ENCODE peak calls at places on chromosomes 4 and X, in four cellular contexts. One of them, this sample, is unnamed.

GRCh38 chr4:75142850-75143249 is 209.9 kb downstream of the PARM1 start:
- DNase-seq in heart left ventricle: no peak
- DNase-seq in GM23338: no peak
- DNase-seq in lower lobe of right lung: no peak
- DNase-seq in this sample: no peak

GRCh38 chrX:136933617-136934145 is 53.2 kb upstream of the RBMX start:
- DNase-seq in heart left ventricle: no peak
- DNase-seq in GM23338: no peak
- DNase-seq in lower lobe of right lung: no peak
- DNase-seq in this sample: no peak

GRCh38 chrX:70754169-70754843 is 154.2 kb downstream of the TEX11 start:
- DNase-seq in heart left ventricle: no peak
- DNase-seq in GM23338: no peak
- DNase-seq in lower lobe of right lung: no peak
- DNase-seq in this sample: no peak

GRCh38 chr4:88573286-88573994 is 18.8 kb upstream of the HERC3 start:
- DNase-seq in heart left ventricle: no peak
- DNase-seq in GM23338: no peak
- DNase-seq in lower lobe of right lung: no peak
- DNase-seq in this sample: no peak

GRCh38 chr4:185238261-185238681 is 28.9 kb downstream of the SNX25 start:
- DNase-seq in heart left ventricle: no peak
- DNase-seq in GM23338: no peak
- DNase-seq in lower lobe of right lung: no peak
- DNase-seq in this sample: no peak

GRCh38 chrX:17075004-17075403 is 128.5 kb downstream of the REPS2 start:
- DNase-seq in heart left ventricle: no peak
- DNase-seq in GM23338: no peak
- DNase-seq in lower lobe of right lung: no peak
- DNase-seq in this sample: no peak

GRCh38 chrX:8868070-8868795 is 67.0 kb upstream of the FAM9A start:
- DNase-seq in heart left ventricle: no peak
- DNase-seq in GM23338: no peak
- DNase-seq in lower lobe of right lung: no peak
- DNase-seq in this sample: no peak

GRCh38 chr4:23923141-23923540 is 33.3 kb upstream of the PPARGC1A start:
- DNase-seq in heart left ventricle: no peak
- DNase-seq in GM23338: no peak
- DNase-seq in lower lobe of right lung: no peak
- DNase-seq in this sample: no peak

GRCh38 chr4:8274772-8275241 is 5.3 kb downstream of the HTRA3 start:
- DNase-seq in heart left ventricle: peak; percentile 86
- DNase-seq in GM23338: no peak
- DNase-seq in lower lobe of right lung: peak; percentile 60
- DNase-seq in this sample: peak; percentile 78

GRCh38 chr4:140863187-140863586 is 107.0 kb upstream of the TBC1D9 start:
- DNase-seq in heart left ventricle: no peak
- DNase-seq in GM23338: no peak
- DNase-seq in lower lobe of right lung: no peak
- DNase-seq in this sample: no peak

GRCh38 chrX:70970482-70970999 is 39.6 kb upstream of the SLC7A3 start:
- DNase-seq in heart left ventricle: no peak
- DNase-seq in GM23338: peak; percentile 42
- DNase-seq in lower lobe of right lung: no peak
- DNase-seq in this sample: no peak

GRCh38 chr4:99853993-99854392 is 37.4 kb downstream of the DAPP1 start:
- DNase-seq in heart left ventricle: no peak
- DNase-seq in GM23338: no peak
- DNase-seq in lower lobe of right lung: no peak
- DNase-seq in this sample: no peak

GRCh38 chrX:109863811-109864210 is 130.8 kb upstream of the ACSL4 start:
- DNase-seq in heart left ventricle: no peak
- DNase-seq in GM23338: no peak
- DNase-seq in lower lobe of right lung: no peak
- DNase-seq in this sample: no peak

GRCh38 chr4:97215426-97215825 is 927.9 kb downstream of the STPG2 start:
- DNase-seq in heart left ventricle: no peak
- DNase-seq in GM23338: no peak
- DNase-seq in lower lobe of right lung: no peak
- DNase-seq in this sample: no peak

GRCh38 chrX:77572322-77572721 is 125.1 kb downstream of the FGF16 start:
- DNase-seq in heart left ventricle: no peak
- DNase-seq in GM23338: no peak
- DNase-seq in lower lobe of right lung: no peak
- DNase-seq in this sample: no peak

GRCh38 chr4:35918491-35918977 is 325.8 kb downstream of the ARAP2 start:
- DNase-seq in heart left ventricle: no peak
- DNase-seq in GM23338: peak; percentile 40
- DNase-seq in lower lobe of right lung: no peak
- DNase-seq in this sample: no peak

GRCh38 chrX:22041931-22042530 is 9.9 kb downstream of the PHEX start:
- DNase-seq in heart left ventricle: no peak
- DNase-seq in GM23338: no peak
- DNase-seq in lower lobe of right lung: no peak
- DNase-seq in this sample: peak; percentile 14

GRCh38 chrX:150544222-150544787 is 24.1 kb upstream of the MTM1 start:
- DNase-seq in heart left ventricle: no peak
- DNase-seq in GM23338: peak; percentile 65
- DNase-seq in lower lobe of right lung: no peak
- DNase-seq in this sample: no peak

GRCh38 chr4:71774136-71774535 is 9.7 kb downstream of the GC start:
- DNase-seq in heart left ventricle: no peak
- DNase-seq in GM23338: no peak
- DNase-seq in lower lobe of right lung: no peak
- DNase-seq in this sample: no peak

GRCh38 chr4:153684182-153685073 is at the start of gene TLR2:
- DNase-seq in heart left ventricle: peak; percentile 70
- DNase-seq in GM23338: peak; percentile 80
- DNase-seq in lower lobe of right lung: peak; percentile 93
- DNase-seq in this sample: peak; percentile 75

GRCh38 chr4:111274060-111274459 is 651.2 kb upstream of the PITX2 start:
- DNase-seq in heart left ventricle: no peak
- DNase-seq in GM23338: no peak
- DNase-seq in lower lobe of right lung: no peak
- DNase-seq in this sample: no peak

GRCh38 chr4:184648220-184649025 is 824 bp downstream of the CASP3 start:
- DNase-seq in heart left ventricle: peak; percentile 80
- DNase-seq in GM23338: peak; percentile 54
- DNase-seq in lower lobe of right lung: peak; percentile 79
- DNase-seq in this sample: peak; percentile 66

GRCh38 chr4:155509619-155510018 is 132.9 kb upstream of the MAP9 start:
- DNase-seq in heart left ventricle: no peak
- DNase-seq in GM23338: no peak
- DNase-seq in lower lobe of right lung: no peak
- DNase-seq in this sample: no peak

GRCh38 chrX:13721819-13722527 is 12.4 kb downstream of the TRAPPC2 start:
- DNase-seq in heart left ventricle: no peak
- DNase-seq in GM23338: no peak
- DNase-seq in lower lobe of right lung: no peak
- DNase-seq in this sample: peak; percentile 14

GRCh38 chrX:129115104-129115503 is 408.2 kb downstream of the SMARCA1 start:
- DNase-seq in heart left ventricle: no peak
- DNase-seq in GM23338: peak; percentile 82
- DNase-seq in lower lobe of right lung: no peak
- DNase-seq in this sample: peak; percentile 1

GRCh38 chrX:74395556-74395955 is 25.7 kb upstream of the SLC16A2 start:
- DNase-seq in heart left ventricle: no peak
- DNase-seq in GM23338: no peak
- DNase-seq in lower lobe of right lung: no peak
- DNase-seq in this sample: no peak

GRCh38 chr4:138217567-138217966 is 24.6 kb downstream of the SLC7A11 start:
- DNase-seq in heart left ventricle: no peak
- DNase-seq in GM23338: peak; percentile 49
- DNase-seq in lower lobe of right lung: no peak
- DNase-seq in this sample: no peak

GRCh38 chrX:76555816-76556215 is 128.3 kb downstream of the MAGEE1 start:
- DNase-seq in heart left ventricle: no peak
- DNase-seq in GM23338: peak; percentile 70
- DNase-seq in lower lobe of right lung: no peak
- DNase-seq in this sample: no peak

GRCh38 chrX:34218063-34218462 is 85.9 kb upstream of the FAM47A start:
- DNase-seq in heart left ventricle: no peak
- DNase-seq in GM23338: no peak
- DNase-seq in lower lobe of right lung: no peak
- DNase-seq in this sample: no peak

GRCh38 chr4:3529363-3529762 is 2.9 kb downstream of the LRPAP1 start:
- DNase-seq in heart left ventricle: no peak
- DNase-seq in GM23338: no peak
- DNase-seq in lower lobe of right lung: peak; percentile 81
- DNase-seq in this sample: no peak

GRCh38 chr4:66404149-66404548 is 733.9 kb upstream of the EPHA5 start:
- DNase-seq in heart left ventricle: no peak
- DNase-seq in GM23338: no peak
- DNase-seq in lower lobe of right lung: no peak
- DNase-seq in this sample: no peak

GRCh38 chr4:116180056-116180690 is 905.2 kb downstream of the TRAM1L1 start:
- DNase-seq in heart left ventricle: no peak
- DNase-seq in GM23338: peak; percentile 29
- DNase-seq in lower lobe of right lung: no peak
- DNase-seq in this sample: no peak

GRCh38 chrX:28591542-28591941 is 4.3 kb downstream of the IL1RAPL1 start:
- DNase-seq in heart left ventricle: no peak
- DNase-seq in GM23338: no peak
- DNase-seq in lower lobe of right lung: no peak
- DNase-seq in this sample: no peak

DNA sequence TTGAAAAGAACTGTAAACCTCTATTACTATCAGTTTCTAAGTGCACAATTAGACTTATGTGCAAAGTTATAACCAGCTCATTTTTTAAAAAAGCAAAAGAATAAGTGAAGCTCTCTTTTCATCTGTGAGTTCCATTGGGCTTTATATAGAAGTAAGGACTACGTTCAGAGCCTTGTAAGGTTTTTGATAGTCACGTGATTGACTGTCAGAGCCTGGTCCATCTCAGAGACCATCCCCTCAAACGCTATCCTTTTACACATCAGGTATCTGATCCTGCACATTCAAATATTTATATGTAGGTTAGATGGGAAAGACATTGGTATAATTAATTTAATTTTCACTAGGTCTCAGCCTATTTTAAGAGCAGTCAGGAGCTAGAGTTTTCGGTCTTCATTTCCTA is 279.3 kb downstream of the INPP4B start:
- DNase-seq in heart left ventricle: no peak
- DNase-seq in GM23338: no peak
- DNase-seq in lower lobe of right lung: no peak
- DNase-seq in this sample: no peak
- H3K27ac ChIP-seq in heart left ventricle: no peak overlapping the region
- H3K27ac ChIP-seq in GM23338: no peak overlapping the region
- H3K27ac ChIP-seq in lower lobe of right lung: no peak overlapping the region
- H3K27ac ChIP-seq in this sample: no peak overlapping the region

DNA sequence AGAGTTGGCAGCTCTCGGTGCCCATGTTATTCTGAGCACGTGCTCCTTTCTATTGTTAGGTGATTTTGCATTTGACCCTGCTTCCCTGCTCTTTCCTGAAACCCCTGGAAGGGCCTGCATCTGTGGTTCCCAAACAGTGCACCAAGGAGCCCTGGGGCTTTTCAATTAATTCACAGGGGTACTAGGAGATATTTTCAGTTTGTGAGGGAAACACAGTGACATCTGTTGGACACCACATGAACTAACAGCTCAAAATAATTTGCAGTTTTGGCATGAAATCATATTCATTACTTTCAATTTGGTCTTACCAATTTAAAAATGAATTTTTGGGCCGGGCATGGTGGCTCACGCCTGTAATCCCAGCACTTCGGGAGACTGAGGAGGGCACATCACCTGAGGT is 156.6 kb downstream of the GATB start:
- DNase-seq in heart left ventricle: no peak
- DNase-seq in GM23338: peak; percentile 26
- DNase-seq in lower lobe of right lung: no peak
- DNase-seq in this sample: no peak
- TF ChIP-seq CTCF in heart left ventricle: peak; percentile 15
- TF ChIP-seq CTCF in GM23338: peak; percentile 39
- TF ChIP-seq CTCF in lower lobe of right lung: peak; percentile 16
- TF ChIP-seq CTCF in this sample: no peak

DNA sequence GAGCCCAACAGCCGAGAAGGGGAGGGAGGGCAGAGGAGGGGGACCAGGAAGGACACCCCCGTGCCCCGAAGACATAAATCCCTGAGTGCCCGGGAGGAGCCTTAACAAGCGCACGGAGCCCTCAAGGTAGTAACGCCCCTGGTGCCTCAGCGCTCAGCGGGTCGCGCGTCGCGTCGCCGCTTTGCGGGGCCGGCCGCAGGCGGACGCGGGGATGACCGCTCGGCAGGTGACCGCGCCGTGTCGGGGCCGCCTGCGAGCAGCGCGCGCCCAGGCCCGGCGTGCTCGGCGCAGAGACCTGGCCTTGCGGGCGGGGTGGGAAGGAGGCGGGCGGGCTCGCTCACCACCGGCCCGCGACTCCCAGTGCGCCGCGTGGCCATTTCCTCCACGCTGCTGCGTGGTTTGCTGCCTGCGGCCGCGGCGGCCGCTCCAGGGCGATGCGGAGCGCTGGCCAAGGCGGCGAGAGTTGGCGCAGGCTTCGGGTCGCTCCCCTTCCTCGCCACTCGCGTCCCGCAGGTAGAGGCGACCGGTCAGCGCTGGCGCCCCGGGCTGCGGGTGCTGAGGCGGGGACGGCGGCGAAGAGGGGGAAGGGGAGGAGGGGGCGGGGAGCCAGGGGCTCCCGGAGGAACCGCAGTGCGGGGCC is 632 bp downstream of the CCSER1 start:
- DNase-seq in heart left ventricle: peak; percentile 23
- DNase-seq in GM23338: peak; percentile 60
- DNase-seq in lower lobe of right lung: peak; percentile 50
- DNase-seq in this sample: no peak
- H3K4me3 ChIP-seq in heart left ventricle: peak overlapping the region; percentile 36
- H3K4me3 ChIP-seq in GM23338: peak overlapping the region; percentile 88
- H3K4me3 ChIP-seq in lower lobe of right lung: peak overlapping the region; percentile 65
- H3K4me3 ChIP-seq in this sample: peak overlapping the region; percentile 83

DNA sequence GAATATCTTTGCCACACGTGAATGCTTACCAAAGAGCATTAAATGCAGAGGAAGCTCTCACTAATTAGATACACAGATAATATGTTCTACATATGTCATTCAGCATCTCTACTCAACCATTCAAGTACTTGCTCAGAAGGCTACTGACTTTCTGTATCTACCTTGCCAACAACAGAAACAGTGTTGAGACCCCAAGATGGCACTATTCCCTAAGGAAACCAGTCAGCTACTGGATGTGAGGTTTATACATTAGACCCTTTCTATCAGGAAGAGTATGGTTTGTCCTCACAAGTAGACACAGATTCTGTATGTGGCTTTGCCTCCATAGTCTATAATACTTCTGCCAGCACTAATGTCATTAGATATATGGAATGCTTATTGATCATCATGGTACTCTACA is 443.9 kb upstream of the INTU start:
- DNase-seq in heart left ventricle: no peak
- DNase-seq in GM23338: peak; percentile 54
- DNase-seq in lower lobe of right lung: no peak
- DNase-seq in this sample: no peak
- H3K27ac ChIP-seq in heart left ventricle: no peak overlapping the region
- H3K27ac ChIP-seq in GM23338: no peak overlapping the region
- H3K27ac ChIP-seq in lower lobe of right lung: no peak overlapping the region
- H3K27ac ChIP-seq in this sample: no peak overlapping the region

This sample was measured in thyroid gland.